ENCODE peak calls at places on chromosomes 5 and 9, in five cellular contexts. One of them, this sample, is unnamed.

GRCh38 chr9:11457809-11458785 is 845.3 kb upstream of the PTPRD start:
- DNase-seq in NAMALWA: no peak
- DNase-seq in left ventricle myocardium superior: no peak
- DNase-seq in hippocampal formation: no peak
- DNase-seq in NT2/D1: no peak
- DNase-seq in this sample: no peak

GRCh38 chr9:131807131-131807990 is 67.5 kb upstream of the RAPGEF1 start:
- DNase-seq in NAMALWA: no peak
- DNase-seq in left ventricle myocardium superior: no peak
- DNase-seq in hippocampal formation: no peak
- DNase-seq in NT2/D1: peak; percentile 75
- DNase-seq in this sample: no peak

GRCh38 chr5:64958757-64959391 is 190.1 kb downstream of the CWC27 start:
- DNase-seq in NAMALWA: peak; percentile 61
- DNase-seq in left ventricle myocardium superior: no peak
- DNase-seq in hippocampal formation: no peak
- DNase-seq in NT2/D1: no peak
- DNase-seq in this sample: no peak

GRCh38 chr5:6510132-6510531 is 61.5 kb downstream of the UBE2QL1 start:
- DNase-seq in NAMALWA: no peak
- DNase-seq in left ventricle myocardium superior: no peak
- DNase-seq in hippocampal formation: no peak
- DNase-seq in NT2/D1: no peak
- DNase-seq in this sample: no peak

GRCh38 chr5:175814676-175815075 is 56.7 kb upstream of the CPLX2 start:
- DNase-seq in NAMALWA: no peak
- DNase-seq in left ventricle myocardium superior: no peak
- DNase-seq in hippocampal formation: no peak
- DNase-seq in NT2/D1: no peak
- DNase-seq in this sample: no peak

GRCh38 chr9:128101690-128102089 is 25.8 kb downstream of the PTGES2 start:
- DNase-seq in NAMALWA: no peak
- DNase-seq in left ventricle myocardium superior: peak; percentile 58
- DNase-seq in hippocampal formation: no peak
- DNase-seq in NT2/D1: no peak
- DNase-seq in this sample: peak; percentile 64

GRCh38 chr9:133726401-133727276 is 11.5 kb downstream of the SARDH start:
- DNase-seq in NAMALWA: peak; percentile 55
- DNase-seq in left ventricle myocardium superior: peak; percentile 77
- DNase-seq in hippocampal formation: peak; percentile 17
- DNase-seq in NT2/D1: no peak
- DNase-seq in this sample: peak; percentile 79

GRCh38 chr5:170105643-170106611 is at the start of gene FOXI1:
- DNase-seq in NAMALWA: no peak
- DNase-seq in left ventricle myocardium superior: no peak
- DNase-seq in hippocampal formation: no peak
- DNase-seq in NT2/D1: no peak
- DNase-seq in this sample: no peak

GRCh38 chr5:96911139-96911538 is 24.7 kb upstream of the LNPEP start:
- DNase-seq in NAMALWA: no peak
- DNase-seq in left ventricle myocardium superior: no peak
- DNase-seq in hippocampal formation: no peak
- DNase-seq in NT2/D1: no peak
- DNase-seq in this sample: no peak